ENCODE peak calls at places on chromosomes 3 and 15, in four cellular contexts. One of them, this sample, is unnamed.

GRCh38 chr3:40691598-40691905 is 166.8 kb downstream of the ZNF621 start:
- DNase-seq in NB4: no peak
- DNase-seq in HCT116: no peak
- DNase-seq in Peyer's patch: no peak
- DNase-seq in this sample: no peak

GRCh38 chr3:85862893-85863455 is 904.2 kb downstream of the CADM2 start:
- DNase-seq in NB4: no peak
- DNase-seq in HCT116: no peak
- DNase-seq in Peyer's patch: no peak
- DNase-seq in this sample: no peak

GRCh38 chr3:71542548-71543370 is 40.8 kb downstream of the FOXP1 start:
- DNase-seq in Peyer's patch: peak
- DNase-seq in NB4: peak
- DNase-seq in HCT116: no peak
- DNase-seq in this sample: no peak

GRCh38 chr3:135867911-135868310 is 97.6 kb upstream of the PPP2R3A start:
- DNase-seq in HCT116: no peak
- DNase-seq in NB4: no peak
- DNase-seq in Peyer's patch: no peak
- DNase-seq in this sample: no peak

GRCh38 chr3:79672075-79672474 is 95.7 kb downstream of the ROBO1 start:
- DNase-seq in NB4: no peak
- DNase-seq in HCT116: no peak
- DNase-seq in Peyer's patch: no peak
- DNase-seq in this sample: no peak

GRCh38 chr3:32778389-32778788 is 39.4 kb upstream of the TRIM71 start:
- DNase-seq in HCT116: no peak
- DNase-seq in Peyer's patch: no peak
- DNase-seq in NB4: peak
- DNase-seq in this sample: no peak

GRCh38 chr3:93910085-93910484 is 63.6 kb downstream of the PROS1 start:
- DNase-seq in Peyer's patch: no peak
- DNase-seq in NB4: no peak
- DNase-seq in HCT116: no peak
- DNase-seq in this sample: no peak

GRCh38 chr3:126442849-126443229 is 32.9 kb downstream of the ZXDC start:
- DNase-seq in Peyer's patch: no peak
- DNase-seq in NB4: no peak
- DNase-seq in HCT116: no peak
- DNase-seq in this sample: no peak

GRCh38 chr3:186359078-186359477 is 3.0 kb downstream of the DGKG start:
- DNase-seq in NB4: no peak
- DNase-seq in Peyer's patch: no peak
- DNase-seq in HCT116: no peak
- DNase-seq in this sample: no peak

GRCh38 chr15:93068581-93069199 is 20.3 kb downstream of the RGMA start:
- DNase-seq in HCT116: no peak
- DNase-seq in NB4: no peak
- DNase-seq in Peyer's patch: no peak
- DNase-seq in this sample: no peak

GRCh38 chr3:80158332-80158731 is 390.5 kb upstream of the ROBO1 start:
- DNase-seq in NB4: no peak
- DNase-seq in Peyer's patch: no peak
- DNase-seq in HCT116: no peak
- DNase-seq in this sample: no peak

GRCh38 chr15:77897896-77898406 is 179.6 kb downstream of the TBC1D2B start:
- DNase-seq in Peyer's patch: no peak
- DNase-seq in HCT116: no peak
- DNase-seq in NB4: no peak
- DNase-seq in this sample: no peak

GRCh38 chr3:23915537-23916108 is 1.2 kb downstream of the NKIRAS1 start:
- DNase-seq in NB4: peak
- DNase-seq in Peyer's patch: no peak
- DNase-seq in HCT116: no peak
- DNase-seq in this sample: no peak

GRCh38 chr15:89104172-89104564 is 15.9 kb downstream of the ABHD2 start:
- DNase-seq in HCT116: no peak
- DNase-seq in Peyer's patch: no peak
- DNase-seq in NB4: no peak
- DNase-seq in this sample: no peak

DNA sequence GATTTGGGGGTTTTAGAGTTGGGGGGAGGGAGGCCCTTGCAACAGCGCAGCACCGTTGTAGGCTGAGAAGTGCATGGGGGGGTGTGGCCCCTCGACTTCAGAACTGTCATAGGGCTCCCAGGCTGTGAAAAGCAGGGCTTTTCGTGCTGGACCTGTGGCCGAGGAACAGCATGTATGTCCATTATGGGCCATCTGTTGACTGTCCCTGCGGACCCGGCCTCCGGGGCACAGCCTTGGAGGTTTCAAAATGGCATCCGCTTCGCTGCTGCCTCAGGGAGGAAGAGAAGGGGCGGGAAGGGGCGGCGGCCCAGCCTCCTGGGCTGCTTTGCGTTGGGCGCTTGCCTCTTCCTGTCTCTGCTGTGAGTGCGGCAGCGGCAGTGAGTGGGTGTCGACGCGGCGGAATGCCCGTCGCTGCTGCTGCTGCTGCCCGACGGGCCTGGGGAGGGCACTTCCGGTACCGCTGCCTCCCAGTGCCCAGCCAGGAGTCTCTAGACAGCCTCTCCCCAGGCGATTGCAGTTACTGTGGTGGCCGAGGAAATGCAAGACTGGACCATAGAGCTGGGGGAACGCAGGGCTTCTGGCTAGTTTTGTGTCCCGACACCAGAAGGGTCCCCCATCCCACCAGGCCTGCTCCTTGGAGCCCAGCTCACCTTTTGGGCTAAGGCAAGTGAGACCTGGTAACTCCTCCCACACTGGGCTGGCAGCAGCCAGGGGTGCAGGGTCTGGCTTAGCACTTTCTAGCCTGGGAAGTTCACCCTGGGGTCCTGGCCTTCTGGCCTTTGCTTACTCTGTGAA is 1.9 kb downstream of the GNAI2 start:
- DNase-seq in HCT116: no peak
- DNase-seq in NB4: peak
- DNase-seq in Peyer's patch: peak
- DNase-seq in this sample: peak
- TF ChIP-seq POLR2A in HCT116: no peak
- TF ChIP-seq POLR2A in NB4: peak
- TF ChIP-seq POLR2A in Peyer's patch: no peak
- TF ChIP-seq POLR2A in this sample: peak

GRCh38 chr15:74954515-74954914 is 2.1 kb downstream of the RPP25 start:
- DNase-seq in Peyer's patch: no peak
- DNase-seq in NB4: no peak
- DNase-seq in HCT116: no peak
- DNase-seq in this sample: no peak
- TF ChIP-seq POLR2A in Peyer's patch: no peak
- TF ChIP-seq POLR2A in NB4: no peak
- TF ChIP-seq POLR2A in HCT116: no peak
- TF ChIP-seq POLR2A in this sample: no peak

GRCh38 chr3:99638244-99638948 is at the start of gene COL8A1:
- DNase-seq in Peyer's patch: no peak
- DNase-seq in NB4: no peak
- DNase-seq in HCT116: no peak
- DNase-seq in this sample: no peak
- TF ChIP-seq POLR2A in Peyer's patch: no peak
- TF ChIP-seq POLR2A in NB4: no peak
- TF ChIP-seq POLR2A in HCT116: no peak
- TF ChIP-seq POLR2A in this sample: no peak

GRCh38 chr3:161342629-161343028 is 28.7 kb downstream of the SPTSSB start:
- DNase-seq in HCT116: no peak
- DNase-seq in Peyer's patch: no peak
- DNase-seq in NB4: no peak
- DNase-seq in this sample: no peak

GRCh38 chr3:161347726-161348125 is 23.6 kb downstream of the SPTSSB start:
- DNase-seq in NB4: no peak
- DNase-seq in HCT116: no peak
- DNase-seq in Peyer's patch: no peak
- DNase-seq in this sample: no peak

GRCh38 chr3:161343540-161343939 is 27.8 kb downstream of the SPTSSB start:
- DNase-seq in Peyer's patch: no peak
- DNase-seq in NB4: no peak
- DNase-seq in HCT116: no peak
- DNase-seq in this sample: no peak

GRCh38 chr3:161345023-161345422 is 26.3 kb downstream of the SPTSSB start:
- DNase-seq in Peyer's patch: no peak
- DNase-seq in HCT116: no peak
- DNase-seq in NB4: no peak
- DNase-seq in this sample: no peak

GRCh38 chr3:161343986-161344385 is 27.3 kb downstream of the SPTSSB start:
- DNase-seq in HCT116: no peak
- DNase-seq in NB4: no peak
- DNase-seq in Peyer's patch: no peak
- DNase-seq in this sample: no peak
- TF ChIP-seq POLR2A in HCT116: no peak
- TF ChIP-seq POLR2A in NB4: no peak
- TF ChIP-seq POLR2A in Peyer's patch: no peak
- TF ChIP-seq POLR2A in this sample: no peak

DNA sequence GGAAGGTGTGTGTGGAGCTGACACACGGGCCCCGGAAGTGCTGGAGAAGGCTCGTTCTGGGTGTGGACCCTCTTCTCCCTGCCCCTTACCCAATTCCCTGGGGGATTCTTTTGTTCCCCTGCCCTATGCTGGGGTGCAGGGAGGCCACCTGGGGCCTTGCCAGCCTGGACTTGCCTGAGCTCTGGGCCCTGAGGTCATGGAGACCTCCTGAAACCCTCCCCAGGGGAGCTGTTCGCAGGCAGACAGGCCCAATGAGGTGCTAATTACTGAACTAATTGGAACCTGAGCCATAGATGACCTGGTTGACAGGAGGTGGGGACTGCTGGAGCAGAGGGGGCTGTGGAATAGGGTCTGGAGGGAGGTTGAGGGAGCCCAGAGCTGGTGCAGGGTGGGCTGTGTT is 9.4 kb upstream of the C15orf39 start:
- DNase-seq in HCT116: no peak
- DNase-seq in NB4: no peak
- DNase-seq in Peyer's patch: no peak
- DNase-seq in this sample: no peak
- TF ChIP-seq POLR2A in HCT116: no peak
- TF ChIP-seq POLR2A in NB4: no peak
- TF ChIP-seq POLR2A in Peyer's patch: no peak
- TF ChIP-seq POLR2A in this sample: no peak

GRCh38 chr3:12155264-12155663 is 3.4 kb downstream of the TIMP4 start:
- DNase-seq in HCT116: no peak
- DNase-seq in NB4: no peak
- DNase-seq in Peyer's patch: no peak
- DNase-seq in this sample: no peak

GRCh38 chr3:12157026-12157425 is 1.7 kb downstream of the TIMP4 start:
- DNase-seq in HCT116: no peak
- DNase-seq in Peyer's patch: no peak
- DNase-seq in NB4: no peak
- DNase-seq in this sample: no peak

GRCh38 chr3:12154151-12154550 is 4.6 kb downstream of the TIMP4 start:
- DNase-seq in Peyer's patch: no peak
- DNase-seq in NB4: no peak
- DNase-seq in HCT116: no peak
- DNase-seq in this sample: no peak

GRCh38 chr3:12158387-12159226 is at the start of gene TIMP4:
- DNase-seq in HCT116: no peak
- DNase-seq in NB4: no peak
- DNase-seq in Peyer's patch: no peak
- DNase-seq in this sample: no peak

GRCh38 chr3:12155833-12156232 is 2.9 kb downstream of the TIMP4 start:
- DNase-seq in Peyer's patch: no peak
- DNase-seq in NB4: no peak
- DNase-seq in HCT116: peak
- DNase-seq in this sample: no peak
- TF ChIP-seq POLR2A in Peyer's patch: no peak
- TF ChIP-seq POLR2A in NB4: no peak
- TF ChIP-seq POLR2A in HCT116: no peak
- TF ChIP-seq POLR2A in this sample: no peak

DNA sequence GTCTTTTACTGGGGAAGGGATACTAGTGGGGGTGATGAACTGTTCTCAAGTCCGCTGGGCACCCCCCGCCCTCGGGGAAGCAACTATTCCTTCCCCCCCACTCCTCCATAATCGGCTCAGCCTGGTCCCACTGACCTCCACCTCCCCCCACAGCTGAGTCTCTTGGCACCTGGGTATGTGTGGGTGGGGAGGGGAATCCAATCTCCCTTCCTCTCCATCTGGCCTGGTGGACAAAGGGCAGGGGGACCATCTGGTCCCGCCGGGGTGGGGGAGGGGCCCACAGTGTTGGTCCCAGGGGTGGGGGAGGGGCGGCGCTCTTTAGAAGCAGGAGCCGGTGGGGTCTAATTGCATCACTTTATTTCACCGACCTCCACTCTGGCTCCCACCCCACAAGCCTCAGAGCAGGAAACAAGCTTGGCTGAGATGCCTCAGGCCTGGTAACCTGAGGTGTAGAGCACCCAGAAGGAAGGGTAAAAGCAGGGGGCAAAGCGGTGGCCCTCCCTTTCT is 974 bp upstream of the PCBP4 start:
- DNase-seq in Peyer's patch: no peak
- DNase-seq in HCT116: no peak
- DNase-seq in NB4: peak
- DNase-seq in this sample: no peak
- TF ChIP-seq POLR2A in Peyer's patch: no peak
- TF ChIP-seq POLR2A in HCT116: no peak
- TF ChIP-seq POLR2A in NB4: no peak
- TF ChIP-seq POLR2A in this sample: no peak

DNA sequence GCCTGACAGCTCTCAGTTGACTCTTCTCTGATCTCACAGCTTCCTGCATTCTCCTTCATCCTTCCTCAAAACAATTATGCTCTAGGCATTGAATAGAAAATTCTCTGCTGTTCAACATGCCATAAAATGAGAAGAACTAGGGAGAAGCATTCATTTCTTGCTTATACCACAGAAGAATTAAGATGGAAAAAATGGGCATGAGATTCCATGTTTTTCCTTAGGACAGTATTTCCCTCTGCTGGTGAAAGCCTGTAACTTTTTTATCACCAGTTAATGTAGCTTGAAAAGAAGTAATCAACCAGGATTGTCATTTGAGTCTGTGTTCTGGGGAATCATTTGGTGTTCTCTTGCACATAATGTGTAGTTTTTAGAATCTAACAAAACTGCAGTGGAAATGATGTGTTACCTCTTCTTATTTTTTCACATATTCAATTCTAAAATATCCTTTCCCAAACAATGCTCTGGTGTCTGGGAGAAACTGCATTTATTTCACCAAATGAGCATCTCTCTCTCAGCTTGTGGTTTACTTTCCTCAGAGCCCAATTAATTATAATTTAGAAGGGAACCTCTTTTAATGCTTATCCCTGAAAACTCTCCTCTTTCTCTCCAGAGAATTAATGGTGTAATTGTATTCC is 92.8 kb upstream of the DCBLD2 start:
- DNase-seq in HCT116: peak
- DNase-seq in Peyer's patch: no peak
- DNase-seq in NB4: peak
- DNase-seq in this sample: no peak
- TF ChIP-seq POLR2A in HCT116: no peak
- TF ChIP-seq POLR2A in Peyer's patch: no peak
- TF ChIP-seq POLR2A in NB4: no peak
- TF ChIP-seq POLR2A in this sample: no peak

This sample was measured in GM12892.